ENCODE peak calls at places on chromosome X, in four cellular contexts. One of them, this sample, is unnamed.
A peak's percentile ranks its signal among the peaks of the same experiment; 100 is the strongest.

GRCh38 chrX:83508526-83509245 is 596 bp downstream of the POU3F4 start:
- DNase-seq in CD8-positive, alpha-beta T cell: no peak
- DNase-seq in right atrium auricular region: no peak
- DNase-seq in Peyer's patch: no peak
- DNase-seq in this sample: no peak

GRCh38 chrX:87873347-87873941 is 355.8 kb downstream of the KLHL4 start:
- DNase-seq in right atrium auricular region: no peak
- DNase-seq in Peyer's patch: no peak
- DNase-seq in CD8-positive, alpha-beta T cell: no peak
- DNase-seq in this sample: no peak

GRCh38 chrX:1582686-1583437 is 8.5 kb upstream of the AKAP17A start:
- DNase-seq in Peyer's patch: no peak
- DNase-seq in CD8-positive, alpha-beta T cell: no peak
- DNase-seq in right atrium auricular region: peak; percentile 57
- DNase-seq in this sample: peak; percentile 28

GRCh38 chrX:16148896-16149295 is 18.4 kb upstream of the MAGEB17 start:
- DNase-seq in CD8-positive, alpha-beta T cell: no peak
- DNase-seq in right atrium auricular region: no peak
- DNase-seq in Peyer's patch: no peak
- DNase-seq in this sample: no peak

GRCh38 chrX:10904220-10904619 is 206.9 kb upstream of the HCCS start:
- DNase-seq in Peyer's patch: no peak
- DNase-seq in right atrium auricular region: no peak
- DNase-seq in CD8-positive, alpha-beta T cell: no peak
- DNase-seq in this sample: no peak

GRCh38 chrX:69000857-69001256 is 164.4 kb downstream of the PJA1 start:
- DNase-seq in right atrium auricular region: no peak
- DNase-seq in Peyer's patch: no peak
- DNase-seq in CD8-positive, alpha-beta T cell: no peak
- DNase-seq in this sample: no peak

GRCh38 chrX:46770817-46771163 is 11.9 kb upstream of the SLC9A7 start:
- DNase-seq in right atrium auricular region: no peak
- DNase-seq in CD8-positive, alpha-beta T cell: no peak
- DNase-seq in Peyer's patch: no peak
- DNase-seq in this sample: no peak

GRCh38 chrX:104568304-104568915 is 2.4 kb downstream of the IL1RAPL2 start:
- DNase-seq in CD8-positive, alpha-beta T cell: no peak
- DNase-seq in right atrium auricular region: no peak
- DNase-seq in Peyer's patch: no peak
- DNase-seq in this sample: no peak

GRCh38 chrX:14832591-14832990 is 40.3 kb downstream of the FANCB start:
- DNase-seq in CD8-positive, alpha-beta T cell: no peak
- DNase-seq in Peyer's patch: no peak
- DNase-seq in right atrium auricular region: no peak
- DNase-seq in this sample: no peak

GRCh38 chrX:23742174-23742692 is 843 bp downstream of the ACOT9 start:
- DNase-seq in CD8-positive, alpha-beta T cell: no peak
- DNase-seq in right atrium auricular region: peak; percentile 61
- DNase-seq in Peyer's patch: no peak
- DNase-seq in this sample: no peak

GRCh38 chrX:144918936-144919335 is 328.4 kb upstream of the SPANXN1 start:
- DNase-seq in right atrium auricular region: no peak
- DNase-seq in CD8-positive, alpha-beta T cell: no peak
- DNase-seq in Peyer's patch: no peak
- DNase-seq in this sample: no peak

GRCh38 chrX:87392369-87392768 is 125.2 kb upstream of the KLHL4 start:
- DNase-seq in Peyer's patch: no peak
- DNase-seq in right atrium auricular region: no peak
- DNase-seq in CD8-positive, alpha-beta T cell: no peak
- DNase-seq in this sample: no peak

GRCh38 chrX:115339441-115340025 is 50.0 kb downstream of the LUZP4 start:
- DNase-seq in Peyer's patch: no peak
- DNase-seq in CD8-positive, alpha-beta T cell: no peak
- DNase-seq in right atrium auricular region: no peak
- DNase-seq in this sample: no peak

GRCh38 chrX:68829594-68830485 is 1.0 kb downstream of the EFNB1 start:
- DNase-seq in CD8-positive, alpha-beta T cell: no peak
- DNase-seq in Peyer's patch: peak; percentile 64
- DNase-seq in right atrium auricular region: peak; percentile 56
- DNase-seq in this sample: no peak

GRCh38 chrX:24682739-24683432 is 10.8 kb upstream of the POLA1 start:
- DNase-seq in right atrium auricular region: no peak
- DNase-seq in CD8-positive, alpha-beta T cell: no peak
- DNase-seq in Peyer's patch: no peak
- DNase-seq in this sample: no peak

GRCh38 chrX:107711521-107712041 is 64.0 kb downstream of the TSC22D3 start:
- DNase-seq in Peyer's patch: no peak
- DNase-seq in right atrium auricular region: no peak
- DNase-seq in CD8-positive, alpha-beta T cell: no peak
- DNase-seq in this sample: peak; percentile 28
- H3K27ac ChIP-seq in Peyer's patch: peak overlapping the region; percentile 94
- H3K27ac ChIP-seq in right atrium auricular region: peak overlapping the region; percentile 93
- H3K27ac ChIP-seq in CD8-positive, alpha-beta T cell: peak overlapping the region; percentile 100
- H3K27ac ChIP-seq in this sample: peak overlapping the region; percentile 90

GRCh38 chrX:72604705-72605104 is 32.1 kb upstream of the HDAC8 start:
- DNase-seq in right atrium auricular region: no peak
- DNase-seq in Peyer's patch: no peak
- DNase-seq in CD8-positive, alpha-beta T cell: no peak
- DNase-seq in this sample: no peak

GRCh38 chrX:72604112-72604511 is 31.5 kb upstream of the HDAC8 start:
- DNase-seq in Peyer's patch: no peak
- DNase-seq in CD8-positive, alpha-beta T cell: no peak
- DNase-seq in right atrium auricular region: no peak
- DNase-seq in this sample: no peak

GRCh38 chrX:72609313-72609712 is 36.7 kb upstream of the HDAC8 start:
- DNase-seq in right atrium auricular region: no peak
- DNase-seq in CD8-positive, alpha-beta T cell: no peak
- DNase-seq in Peyer's patch: no peak
- DNase-seq in this sample: no peak
- H3K27me3 ChIP-seq in right atrium auricular region: no peaks in the 10 kb centered on the region
- H3K27me3 ChIP-seq in CD8-positive, alpha-beta T cell: no peaks in the 10 kb centered on the region
- H3K27me3 ChIP-seq in Peyer's patch: no peaks in the 10 kb centered on the region
- H3K27me3 ChIP-seq in this sample: no peaks in the 10 kb centered on the region

GRCh38 chrX:151746502-151746901 is 12.0 kb downstream of the CNGA2 start:
- DNase-seq in CD8-positive, alpha-beta T cell: no peak
- DNase-seq in Peyer's patch: no peak
- DNase-seq in right atrium auricular region: no peak
- DNase-seq in this sample: no peak
- H3K9me3 ChIP-seq in CD8-positive, alpha-beta T cell: no peaks in the 10 kb centered on the region
- H3K9me3 ChIP-seq in Peyer's patch: no peaks in the 10 kb centered on the region
- H3K9me3 ChIP-seq in right atrium auricular region: peaks cover 6% of the 10 kb centered on the region
- H3K9me3 ChIP-seq in this sample: no peaks in the 10 kb centered on the region

GRCh38 chrX:19877431-19877830 is 10.0 kb downstream of the SH3KBP1 start:
- DNase-seq in Peyer's patch: no peak
- DNase-seq in CD8-positive, alpha-beta T cell: no peak
- DNase-seq in right atrium auricular region: no peak
- DNase-seq in this sample: no peak

GRCh38 chrX:19876962-19877361 is 10.4 kb downstream of the SH3KBP1 start:
- DNase-seq in Peyer's patch: no peak
- DNase-seq in CD8-positive, alpha-beta T cell: no peak
- DNase-seq in right atrium auricular region: no peak
- DNase-seq in this sample: no peak

GRCh38 chrX:19879181-19879580 is 8.2 kb downstream of the SH3KBP1 start:
- DNase-seq in Peyer's patch: no peak
- DNase-seq in CD8-positive, alpha-beta T cell: no peak
- DNase-seq in right atrium auricular region: no peak
- DNase-seq in this sample: no peak

GRCh38 chrX:19874391-19875050 is 12.9 kb downstream of the SH3KBP1 start:
- DNase-seq in right atrium auricular region: no peak
- DNase-seq in CD8-positive, alpha-beta T cell: no peak
- DNase-seq in Peyer's patch: no peak
- DNase-seq in this sample: no peak

DNA sequence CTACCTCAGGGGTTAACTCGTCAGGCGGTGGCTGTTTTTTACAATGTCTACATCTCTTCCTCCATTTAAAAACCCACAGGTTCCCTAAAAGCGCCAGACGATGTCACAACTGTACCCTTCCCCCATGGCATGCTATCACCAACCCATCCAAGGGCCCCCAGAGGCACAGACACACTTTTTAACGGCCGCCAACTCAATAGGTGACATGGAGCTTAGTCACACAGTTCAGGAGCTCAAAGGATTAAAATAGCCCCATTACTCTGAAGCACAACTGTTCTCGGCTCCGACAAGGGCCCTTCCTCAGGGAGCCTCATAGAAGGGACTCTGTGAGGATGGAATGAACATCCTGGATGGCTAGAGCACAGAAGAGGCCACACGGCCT is 12.4 kb downstream of the SH3KBP1 start:
- DNase-seq in CD8-positive, alpha-beta T cell: no peak
- DNase-seq in Peyer's patch: no peak
- DNase-seq in right atrium auricular region: no peak
- DNase-seq in this sample: no peak
- H3K27ac ChIP-seq in CD8-positive, alpha-beta T cell: no peak overlapping the region
- H3K27ac ChIP-seq in Peyer's patch: peak overlapping the region; percentile 44
- H3K27ac ChIP-seq in right atrium auricular region: no peak overlapping the region
- H3K27ac ChIP-seq in this sample: no peak overlapping the region

This sample was measured in CD4-positive, alpha-beta T cell.